ENCODE peak calls at places on chromosomes 5 and 9, in eight cellular contexts. E is HFFc6; Z is cardiac muscle cell; V is neural progenitor cell; K is CD8-positive, alpha-beta T cell; R is neural crest cell; L is type B pancreatic cell; Q is HFF-Myc. T is an unnamed sample.

GRCh38 chr9:78319197-78320029 is 22.5 kb downstream of the PSAT1 start:
- DNase-seq in K (no peak), V (no peak), Q (no peak), E (no peak), Z (peak), R (no peak), L (no peak), T (no peak)

GRCh38 chr5:175749591-175749990 is 91.7 kb downstream of the HRH2 start:
- DNase-seq in Q (no peak), R (no peak), L (peak), V (no peak), K (no peak), E (no peak), Z (no peak), T (no peak)

GRCh38 chr5:128693779-128694178 is 155.7 kb upstream of the FBN2 start:
- DNase-seq in K (no peak), V (no peak), Z (peak), L (no peak), Q (no peak), R (no peak), E (peak), T (no peak)

GRCh38 chr9:68704804-68705635 is at the start of gene PIP5K1B:
- DNase-seq in K (no peak), L (peak), E (peak), R (peak), V (peak), Z (peak), Q (no peak), T (peak)

GRCh38 chr5:171067540-171068130 is 205.8 kb downstream of the RANBP17 start:
- DNase-seq in V (no peak), R (no peak), L (no peak), Z (no peak), K (no peak), E (no peak), Q (no peak), T (no peak)

GRCh38 chr9:90342607-90343006 is 300.0 kb downstream of the DIRAS2 start:
- DNase-seq in R (no peak), L (no peak), K (no peak), V (no peak), Z (no peak), Q (no peak), E (no peak), T (no peak)

GRCh38 chr5:102498271-102499034 is at the start of gene SLCO6A1:
- DNase-seq in Q (no peak), V (no peak), L (no peak), K (no peak), E (no peak), R (no peak), Z (no peak), T (no peak)

GRCh38 chr9:19828586-19828985 is 39.7 kb upstream of the SLC24A2 start:
- DNase-seq in R (no peak), Z (no peak), Q (no peak), V (no peak), K (no peak), E (no peak), L (no peak), T (no peak)

GRCh38 chr5:72063219-72063819 is 44.0 kb upstream of the MAP1B start:
- DNase-seq in V (peak), E (no peak), Q (no peak), R (peak), L (no peak), K (no peak), Z (peak), T (peak)

GRCh38 chr9:89109666-89110065 is 69.0 kb downstream of the SHC3 start:
- DNase-seq in Q (no peak), V (no peak), E (peak), L (no peak), K (no peak), R (no peak), Z (no peak), T (no peak)

GRCh38 chr9:104810421-104811339 is 46.8 kb downstream of the NIPSNAP3B start:
- DNase-seq in E (no peak), Z (no peak), K (no peak), L (no peak), R (no peak), Q (no peak), V (no peak), T (no peak)

GRCh38 chr5:144427871-144428270 is 257.2 kb downstream of the KCTD16 start:
- DNase-seq in Q (no peak), R (no peak), K (no peak), E (peak), V (no peak), L (no peak), Z (no peak), T (no peak)

GRCh38 chr5:14582797-14583137 is 1.2 kb downstream of the OTULINL start:
- DNase-seq in V (no peak), R (no peak), K (no peak), L (no peak), E (no peak), Z (no peak), Q (no peak), T (no peak)
- TF ChIP-seq CTCF in V (no peak), R (no peak), K (no peak), L (no peak), E (no peak), Z (no peak), Q (no peak), T (no peak)

GRCh38 chr5:151682751-151683331 is 3.9 kb downstream of the SPARC start:
- DNase-seq in E (peak), L (no peak), Z (peak), Q (no peak), V (no peak), K (no peak), R (no peak), T (no peak)
- TF ChIP-seq CTCF in E (peak), L (no peak), Z (no peak), Q (no peak), V (no peak), K (no peak), R (no peak), T (no peak)

GRCh38 chr5:140178082-140178410 is 3.1 kb downstream of the CYSTM1 start:
- DNase-seq in K (no peak), V (no peak), L (no peak), Q (no peak), E (no peak), Z (no peak), R (no peak), T (no peak)

GRCh38 chr5:140176028-140176382 is 1.0 kb downstream of the CYSTM1 start:
- DNase-seq in Q (no peak), R (no peak), L (no peak), E (no peak), K (no peak), V (no peak), Z (no peak), T (no peak)

GRCh38 chr5:140174472-140175366 is at the start of gene CYSTM1:
- DNase-seq in V (peak), Z (peak), L (peak), K (peak), Q (peak), E (peak), R (peak), T (peak)

GRCh38 chr5:140174014-140174413 is 974 bp upstream of the CYSTM1 start:
- DNase-seq in Z (no peak), E (no peak), L (no peak), Q (no peak), R (no peak), V (no peak), K (no peak), T (no peak)

DNA sequence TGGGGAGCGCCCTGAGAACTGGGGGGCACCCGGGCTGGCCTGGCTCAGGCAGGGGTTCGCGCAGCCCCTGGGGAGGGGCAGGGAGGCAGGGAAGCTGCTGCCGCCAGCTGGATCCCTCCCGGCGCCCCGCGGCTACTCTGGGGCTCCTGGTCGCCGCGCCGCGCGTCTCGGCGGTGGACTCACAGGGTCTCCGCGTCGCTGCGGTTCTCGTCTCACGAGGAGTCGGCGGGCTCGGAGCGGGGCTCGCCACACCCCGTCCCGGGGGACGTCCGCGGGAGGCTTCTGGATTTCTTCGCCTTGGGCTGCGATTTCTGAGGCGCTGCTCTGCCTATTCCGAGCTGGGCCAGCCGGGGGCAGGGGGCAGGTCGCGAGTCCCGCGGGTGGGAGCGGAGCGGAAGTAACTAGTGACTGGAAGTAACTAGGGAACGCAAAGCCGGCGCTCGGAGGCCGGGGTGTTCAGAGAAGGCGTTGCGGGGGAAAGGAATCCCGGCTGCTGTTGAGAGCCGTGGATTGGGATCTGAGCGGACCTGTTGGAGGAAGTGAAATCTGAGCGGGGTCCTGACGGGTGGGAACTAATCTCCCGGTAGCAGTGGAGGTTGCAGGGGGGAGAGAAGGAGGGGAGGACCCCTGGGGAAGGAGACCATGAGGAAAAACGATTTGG is 509 bp downstream of the CYSTM1 start:
- DNase-seq in V (peak), K (peak), Z (peak), R (peak), E (peak), L (peak), Q (no peak), T (peak)
- TF ChIP-seq CTCF in V (peak), K (no peak), Z (peak), R (peak), E (peak), L (peak), Q (no peak), T (peak)

DNA sequence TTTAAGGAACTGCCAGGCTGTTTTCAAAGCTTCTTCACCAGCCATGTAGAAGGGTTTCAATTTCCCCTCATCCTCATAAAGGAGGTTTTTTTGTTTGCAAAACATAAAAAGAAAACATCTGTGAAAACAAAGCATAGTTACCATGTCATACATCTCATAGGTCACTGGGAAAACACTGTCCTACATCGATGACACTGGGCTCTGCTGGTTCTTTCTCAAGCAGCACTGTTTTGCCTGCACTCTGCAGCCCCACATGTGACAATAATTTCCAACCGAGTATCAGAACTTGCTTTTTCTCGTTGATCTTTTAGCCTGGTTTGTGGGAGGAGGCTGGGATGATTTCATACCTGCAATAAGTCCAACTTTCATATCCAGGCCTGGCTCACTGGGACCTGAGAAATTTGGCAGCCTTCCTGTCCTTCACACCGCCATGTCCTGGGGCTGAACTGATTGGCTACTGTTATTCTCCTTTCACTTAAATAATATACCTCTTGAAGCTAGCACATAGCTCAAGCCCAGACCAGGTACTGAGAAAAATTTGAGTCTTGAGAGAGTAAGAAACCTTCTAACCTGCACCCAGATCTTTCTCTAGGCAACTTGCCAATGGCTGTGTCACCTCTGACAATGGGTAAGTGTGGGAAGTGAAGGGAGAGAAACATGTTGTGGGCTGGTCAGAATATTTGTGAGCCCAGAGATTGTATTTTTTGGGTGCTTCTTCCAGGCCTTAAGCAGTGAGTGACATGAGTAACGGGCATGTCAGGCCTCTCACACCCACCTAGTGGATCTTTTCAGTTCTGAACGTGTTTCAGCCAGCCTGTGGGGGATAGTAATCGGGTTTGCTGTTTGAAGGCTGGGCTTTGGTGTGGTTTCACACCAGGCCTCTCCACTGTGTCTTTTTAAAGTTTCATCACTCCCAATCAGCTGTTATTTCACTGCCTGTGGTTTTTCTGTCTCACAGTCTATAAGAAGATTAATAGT is 502.8 kb downstream of the NTRK2 start:
- DNase-seq in E (no peak), R (no peak), K (no peak), Z (peak), Q (no peak), V (no peak), L (no peak), T (no peak)
- TF ChIP-seq CTCF in E (no peak), R (no peak), K (no peak), Z (no peak), Q (no peak), V (no peak), L (no peak), T (no peak)

DNA sequence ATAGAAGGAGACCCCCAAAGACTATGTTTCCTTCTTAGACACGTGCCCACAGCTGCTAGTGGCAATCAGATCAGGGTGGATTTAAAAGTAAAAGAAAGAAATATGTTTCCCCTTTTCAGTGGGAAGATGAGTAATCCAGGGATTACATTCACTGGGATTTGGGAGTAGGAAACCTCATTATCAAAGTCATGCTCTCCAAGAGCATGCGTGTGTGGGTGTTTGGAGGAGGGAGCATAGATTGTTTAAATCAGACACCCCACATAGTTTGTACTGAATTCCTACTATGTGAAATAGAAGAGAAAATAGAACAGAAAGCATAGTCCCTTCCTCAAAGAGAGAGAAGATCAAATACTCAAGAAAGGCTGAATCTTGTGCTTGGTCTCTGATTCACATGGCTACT is 65.5 kb upstream of the TBCA start:
- DNase-seq in L (no peak), Q (no peak), E (no peak), R (no peak), K (no peak), Z (no peak), V (no peak), T (no peak)
- TF ChIP-seq CTCF in L (no peak), Q (no peak), E (no peak), R (no peak), K (no peak), Z (no peak), V (no peak), T (no peak)

GRCh38 chr5:75482482-75482881 is 28.9 kb downstream of the CERT1 start:
- DNase-seq in L (no peak), E (no peak), K (no peak), R (no peak), V (no peak), Q (no peak), Z (no peak), T (no peak)
- TF ChIP-seq CTCF in L (no peak), E (no peak), K (no peak), R (no peak), V (no peak), Q (no peak), Z (no peak), T (no peak)